ENCODE peak calls at places on chromosomes 6 and 20, in six cellular contexts. M, C, R, K, V and I are unnamed samples.

GRCh38 chr6:159982726-159983506 is 14.0 kb downstream of the IGF2R start:
- DNase-seq in C (peak; percentile 69), K (no peak), V (no peak), R (no peak), M (no peak), I (no peak)

GRCh38 chr6:154791561-154792317 is 58.5 kb downstream of the SCAF8 start:
- DNase-seq in C (no peak), M (no peak), R (no peak), V (no peak), K (no peak), I (no peak)

GRCh38 chr20:57760698-57761412 is 51.0 kb upstream of the PMEPA1 start:
- DNase-seq in V (no peak), R (no peak), K (no peak), C (no peak), M (no peak), I (no peak)

GRCh38 chr20:34946661-34947060 is 8.9 kb downstream of the GSS start:
- DNase-seq in K (no peak), R (peak; percentile 87), V (no peak), C (no peak), M (no peak), I (no peak)

GRCh38 chr20:9068896-9069663 is at the start of gene PLCB4:
- DNase-seq in R (peak; percentile 95), K (no peak), V (peak; percentile 34), M (peak; percentile 55), C (no peak), I (peak; percentile 48)

GRCh38 chr6:4957521-4958231 is 46.2 kb downstream of the RPP40 start:
- DNase-seq in M (no peak), V (peak; percentile 34), K (no peak), C (peak; percentile 33), R (peak; percentile 31), I (no peak)

GRCh38 chr6:65295812-65296211 is 411.2 kb downstream of the EYS start:
- DNase-seq in R (no peak), V (no peak), M (no peak), C (no peak), K (no peak), I (no peak)

GRCh38 chr20:50057409-50058053 is 55.4 kb downstream of the UBE2V1 start:
- DNase-seq in V (no peak), C (no peak), M (no peak), R (no peak), K (no peak), I (no peak)

GRCh38 chr6:119207973-119208725 is 129.7 kb upstream of the FAM184A start:
- DNase-seq in V (no peak), R (no peak), C (no peak), K (no peak), M (peak; percentile 8), I (no peak)

GRCh38 chr20:58900292-58900931 is 47.9 kb downstream of the GNAS start:
- DNase-seq in C (no peak), V (no peak), K (no peak), M (no peak), R (no peak), I (no peak)

GRCh38 chr20:64025826-64026412 is 10.1 kb upstream of the C20orf204 start:
- DNase-seq in K (no peak), R (no peak), V (no peak), C (no peak), M (no peak), I (no peak)

GRCh38 chr6:2891768-2892170 is 11.3 kb downstream of the SERPINB9 start:
- DNase-seq in C (no peak), K (peak; percentile 72), V (no peak), M (no peak), R (no peak), I (no peak)

GRCh38 chr6:129501401-129502051 is 208.5 kb downstream of the ARHGAP18 start:
- DNase-seq in M (peak; percentile 9), R (peak; percentile 96), V (no peak), K (no peak), C (peak; percentile 74), I (no peak)